ENCODE peak calls at places on chromosomes 6 and 20, in eight cellular contexts. P is GM12865, R is fibroblast of lung, K is PC-9, Z is cardiac fibroblast, B is cardiac muscle cell, L is NB4, X is fibroblast of mammary gland. Y is an unnamed sample.

GRCh38 chr6:1597924-1598323 is 11.8 kb upstream of the FOXC1 start:
- DNase-seq in K (no peak), P (no peak), X (peak), R (peak), Z (peak), B (peak), L (peak), Y (no peak)

GRCh38 chr6:156852147-156852857 is 75.1 kb downstream of the ARID1B start:
- DNase-seq in R (no peak), X (no peak), L (peak), Z (no peak), K (no peak), B (no peak), P (peak), Y (no peak)

GRCh38 chr20:53984354-53984753 is 86.0 kb downstream of the BCAS1 start:
- DNase-seq in B (no peak), R (peak), Z (no peak), P (no peak), X (peak), L (no peak), K (no peak), Y (no peak)

GRCh38 chr20:3221398-3222226 is 12.3 kb downstream of the ITPA start:
- DNase-seq in X (no peak), R (no peak), Z (no peak), K (peak), L (no peak), B (no peak), P (no peak), Y (no peak)

GRCh38 chr20:33372993-33373441 is 28.3 kb downstream of the CDK5RAP1 start:
- DNase-seq in P (no peak), B (peak), X (peak), K (no peak), L (no peak), R (peak), Z (peak), Y (no peak)

GRCh38 chr20:46614503-46614902 is 36.8 kb downstream of the SLC13A3 start:
- DNase-seq in L (no peak), K (no peak), P (no peak), B (no peak), X (no peak), Z (no peak), R (no peak), Y (no peak)

GRCh38 chr6:81105998-81106397 is 646.5 kb downstream of the TENT5A start:
- DNase-seq in P (no peak), K (no peak), L (peak), Z (peak), R (no peak), B (peak), X (peak), Y (no peak)

GRCh38 chr6:137266032-137266586 is 46.9 kb upstream of the IFNGR1 start:
- DNase-seq in R (peak), K (no peak), X (peak), P (no peak), L (no peak), B (peak), Z (peak), Y (no peak)

GRCh38 chr6:21186479-21187055 is 407.0 kb upstream of the SOX4 start:
- DNase-seq in R (no peak), L (no peak), X (no peak), B (no peak), Z (peak), K (no peak), P (no peak), Y (no peak)

GRCh38 chr20:45373353-45374100 is 4.6 kb downstream of the TP53TG5 start:
- DNase-seq in R (peak), B (peak), P (peak), L (peak), X (peak), K (peak), Z (peak), Y (peak)

GRCh38 chr6:184161-184695 is 108.1 kb upstream of the DUSP22 start:
- DNase-seq in P (no peak), R (no peak), L (no peak), Z (no peak), K (no peak), B (no peak), X (no peak), Y (no peak)

GRCh38 chr6:25935953-25936352 is 5.5 kb upstream of the SLC17A2 start:
- DNase-seq in R (no peak), Z (no peak), L (no peak), X (no peak), B (no peak), P (no peak), K (no peak), Y (no peak)

GRCh38 chr20:2282181-2282580 is 13.6 kb upstream of the TGM3 start:
- DNase-seq in Z (no peak), X (no peak), R (no peak), K (no peak), L (no peak), P (no peak), B (no peak), Y (no peak)

GRCh38 chr6:18178959-18179358 is 23.7 kb downstream of the KDM1B start:
- DNase-seq in P (no peak), X (no peak), B (no peak), L (no peak), Z (no peak), K (no peak), R (no peak), Y (no peak)

DNA sequence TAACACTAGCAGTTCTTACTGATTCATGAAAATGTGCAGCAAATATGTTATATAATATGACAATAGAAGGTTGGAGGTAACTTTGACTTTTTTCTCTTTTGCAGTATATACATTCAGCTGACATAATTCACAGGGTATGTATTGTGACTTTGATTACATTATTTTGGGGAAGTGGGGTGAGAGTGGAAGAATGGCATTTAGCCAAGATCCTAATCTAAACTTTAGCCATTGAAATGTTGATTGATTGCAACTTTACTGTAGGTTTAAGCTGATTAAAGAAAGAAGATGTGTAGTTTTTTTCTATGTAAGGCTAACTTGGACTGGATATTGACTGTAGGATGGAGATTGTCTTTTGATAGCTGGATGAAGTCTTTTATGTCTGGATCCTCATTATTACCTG is 46.0 kb downstream of the MAPK14 start:
- DNase-seq in R (no peak), L (no peak), X (no peak), Z (no peak), P (no peak), B (no peak), K (no peak), Y (no peak)
- TF ChIP-seq CTCF in R (no peak), L (no peak), X (peak), Z (no peak), P (no peak), B (no peak), K (no peak), Y (no peak)

GRCh38 chr6:147506704-147507114 is 1.8 kb upstream of the SAMD5 start:
- DNase-seq in P (peak), K (peak), L (peak), Z (peak), R (peak), X (peak), B (peak), Y (no peak)
- H3K4me3 ChIP-seq in P (no peak), K (peak), L (no peak), Z (peak), R (peak), X (peak), B (peak), Y (peak)

DNA sequence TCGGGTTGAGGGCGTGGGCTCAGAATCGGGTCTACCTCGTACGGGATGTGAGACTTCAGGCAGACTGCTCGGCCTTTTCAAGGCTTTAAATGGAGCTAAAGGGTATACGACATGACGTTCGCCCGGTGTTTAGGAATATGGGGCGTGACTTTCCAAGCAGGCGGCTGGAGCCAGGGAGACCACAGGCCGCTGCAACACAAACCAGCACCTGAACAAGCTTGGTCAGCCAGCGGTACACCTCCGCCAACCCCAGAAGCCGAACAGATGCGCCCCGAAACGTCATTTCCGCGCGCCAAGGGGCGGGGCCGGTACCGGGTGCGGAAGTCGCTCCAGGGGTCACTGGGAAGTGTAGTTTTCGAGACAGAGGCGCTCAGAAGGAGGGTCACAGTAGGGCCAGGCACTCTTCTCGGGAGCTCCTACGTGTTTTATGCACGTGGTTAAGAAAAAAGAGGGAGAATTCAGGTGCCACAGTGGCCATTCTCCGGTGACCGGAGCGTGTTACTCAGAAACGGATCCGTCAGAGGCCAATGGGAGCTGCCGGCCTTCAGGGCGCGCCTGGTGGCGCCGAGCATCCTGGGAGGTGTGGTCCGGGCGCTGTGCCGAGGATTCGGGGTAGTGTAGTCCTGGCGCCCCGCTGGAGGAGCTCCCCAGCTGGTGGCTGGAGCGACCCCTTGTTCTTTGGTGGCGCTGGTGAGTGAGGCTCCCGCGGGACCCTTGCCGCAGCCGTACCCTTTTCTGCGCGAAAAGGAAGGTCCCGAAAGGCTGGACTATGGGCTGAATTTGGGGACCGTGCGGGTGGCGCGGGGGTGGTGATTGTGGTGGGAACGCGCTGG is at the start of gene ZNF133:
- DNase-seq in B (peak), P (peak), R (peak), Z (peak), X (peak), K (peak), L (peak), Y (peak)
- TF ChIP-seq CTCF in B (no peak), P (no peak), R (no peak), Z (no peak), X (no peak), K (no peak), L (peak), Y (no peak)

DNA sequence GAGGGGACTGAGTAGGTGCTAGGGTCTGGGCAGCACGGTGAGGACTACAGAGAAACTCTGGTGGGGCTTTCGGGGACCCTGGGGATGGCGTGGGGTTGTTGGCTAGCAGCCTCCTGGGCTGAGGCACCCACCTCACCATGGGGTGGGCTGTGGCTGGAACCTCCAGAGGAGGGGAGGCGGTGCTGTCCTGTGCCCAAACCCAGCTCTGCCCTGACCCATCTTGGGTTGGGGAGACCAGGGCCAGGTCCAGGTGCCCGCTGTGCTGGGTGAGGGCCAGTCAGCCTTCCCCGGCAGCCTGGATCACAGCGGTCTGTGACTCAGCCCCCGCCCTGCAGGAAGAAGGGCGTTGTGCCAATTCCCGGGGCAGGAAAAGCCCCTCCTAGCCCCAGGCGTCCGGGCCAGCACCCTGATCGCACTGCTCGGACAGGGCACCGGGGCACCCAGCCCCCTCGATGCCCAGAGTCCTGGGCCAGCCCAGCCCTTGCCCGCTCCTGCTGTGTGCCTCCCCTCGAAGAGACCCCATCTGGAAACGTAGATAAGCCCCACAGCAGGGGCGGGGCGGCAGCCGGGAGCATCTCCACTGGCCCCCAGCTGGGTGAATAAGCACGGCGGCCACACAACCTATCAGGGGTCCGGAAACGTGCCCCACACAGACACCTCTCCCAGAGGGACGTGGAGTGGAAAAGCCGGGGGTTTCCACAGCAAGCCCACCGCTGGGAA is 10.0 kb downstream of the LAMA5 start:
- DNase-seq in X (peak), R (peak), K (peak), B (peak), Z (peak), P (no peak), L (no peak), Y (no peak)
- H3K4me3 ChIP-seq in X (no peak), R (no peak), K (peak), B (no peak), Z (peak), P (no peak), L (no peak), Y (no peak)

DNA sequence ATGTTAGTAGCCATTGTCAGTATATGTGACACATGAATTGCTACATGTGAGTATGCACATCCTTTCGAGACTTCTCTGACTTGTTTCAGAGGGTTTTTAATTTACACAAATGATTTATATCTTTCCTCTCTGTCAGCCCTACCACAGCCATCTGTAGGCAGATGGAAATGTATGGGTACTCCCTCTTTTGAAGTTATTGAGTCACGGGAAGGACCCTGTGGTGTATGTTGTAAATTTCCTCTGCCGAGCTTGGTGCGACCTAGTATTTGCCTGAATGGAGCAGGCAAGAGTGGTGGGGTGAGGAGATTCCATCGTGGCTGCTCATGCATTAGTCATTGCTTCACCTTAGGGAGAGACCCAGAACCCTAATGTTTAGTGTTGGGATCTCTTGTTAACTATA is 171.9 kb downstream of the JARID2 start:
- DNase-seq in K (peak), L (no peak), P (no peak), R (peak), X (peak), Z (peak), B (peak), Y (no peak)
- TF ChIP-seq CTCF in K (no peak), L (no peak), P (no peak), R (no peak), X (no peak), Z (no peak), B (no peak), Y (no peak)

GRCh38 chr6:144150673-144151009 is 324 bp downstream of the STX11 start:
- DNase-seq in L (peak), Z (peak), P (peak), B (no peak), X (peak), R (peak), K (no peak), Y (no peak)

GRCh38 chr6:144153260-144153659 is 2.9 kb downstream of the STX11 start:
- DNase-seq in X (no peak), L (no peak), R (no peak), Z (no peak), P (peak), B (no peak), K (no peak), Y (no peak)

GRCh38 chr6:144151010-144151727 is 852 bp downstream of the STX11 start:
- DNase-seq in L (peak), Z (peak), X (no peak), R (peak), B (no peak), K (peak), P (peak), Y (no peak)

GRCh38 chr6:144153971-144154370 is 3.7 kb downstream of the STX11 start:
- DNase-seq in L (no peak), K (no peak), P (no peak), X (no peak), Z (no peak), B (no peak), R (no peak), Y (no peak)

GRCh38 chr6:144152334-144152900 is 2.1 kb downstream of the STX11 start:
- DNase-seq in K (no peak), Z (no peak), X (no peak), P (no peak), R (no peak), L (no peak), B (no peak), Y (no peak)
- H3K4me3 ChIP-seq in K (no peak), Z (no peak), X (no peak), P (peak), R (no peak), L (no peak), B (no peak), Y (no peak)

DNA sequence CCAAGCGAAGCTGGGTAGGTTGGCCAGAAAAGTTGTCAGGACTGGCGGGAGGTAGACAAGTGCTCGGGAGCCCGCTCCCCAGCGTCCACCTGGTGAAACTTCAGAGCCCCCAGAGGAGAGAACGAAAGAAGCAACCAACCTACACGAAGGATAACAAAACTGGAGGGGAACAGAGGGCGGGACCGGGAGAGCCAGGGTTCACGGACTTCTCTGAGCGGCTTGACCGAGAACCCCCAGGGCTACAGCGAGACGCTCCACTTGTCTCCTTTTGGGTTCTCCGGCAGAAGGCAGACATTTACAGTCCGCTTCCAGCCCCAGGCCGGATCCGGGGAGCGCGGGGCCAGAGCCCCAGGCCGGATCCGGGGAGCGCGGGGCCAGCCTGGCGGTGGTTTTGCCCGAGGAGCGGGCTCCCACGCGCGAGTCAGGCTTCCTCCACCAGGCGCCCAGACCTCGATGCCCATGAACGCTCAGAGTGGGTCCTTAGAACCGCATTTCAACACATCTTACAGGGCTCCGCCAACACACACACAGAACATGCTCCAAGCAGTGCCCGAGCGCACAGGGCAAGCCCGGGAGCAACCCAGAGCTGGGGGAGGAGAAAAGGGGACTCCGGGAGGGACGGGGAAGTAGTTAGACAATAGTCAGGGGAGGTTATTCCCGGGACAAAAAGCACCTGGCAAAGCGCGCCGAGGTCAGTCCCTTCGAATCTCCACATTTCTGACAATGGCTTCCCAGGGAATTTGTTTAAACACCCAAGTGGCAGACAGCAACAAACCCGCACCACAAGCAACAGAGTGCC is 1.1 kb downstream of the PTPRK start:
- DNase-seq in Z (peak), R (peak), P (peak), B (peak), L (no peak), X (peak), K (peak), Y (no peak)
- TF ChIP-seq CTCF in Z (peak), R (no peak), P (no peak), B (peak), L (no peak), X (peak), K (no peak), Y (no peak)

GRCh38 chr20:21570285-21570992 is 56.6 kb upstream of the NKX2-2 start:
- DNase-seq in P (no peak), R (no peak), X (no peak), K (no peak), B (no peak), Z (no peak), L (no peak), Y (no peak)
- H3K4me3 ChIP-seq in P (no peak), R (no peak), X (no peak), K (no peak), B (no peak), Z (no peak), L (no peak), Y (no peak)

DNA sequence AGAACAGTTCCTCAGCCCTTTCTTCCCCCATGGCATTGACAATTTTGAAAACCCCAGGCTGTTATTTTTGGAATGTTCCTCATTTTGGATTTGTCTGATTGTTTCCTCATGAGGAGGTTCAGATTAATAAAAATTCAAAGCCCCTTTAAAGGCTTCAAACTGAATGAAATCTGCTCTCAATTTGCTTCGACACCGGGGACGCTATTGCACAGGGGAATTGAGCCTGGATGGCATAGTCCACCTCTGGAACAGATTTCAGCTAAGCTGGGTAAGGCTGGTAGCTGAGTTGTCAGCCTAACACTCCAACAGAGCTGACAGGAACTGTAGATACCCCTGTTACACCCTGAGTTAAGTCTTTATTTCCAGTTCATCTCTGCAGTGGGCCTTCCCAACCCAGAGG is 73.4 kb upstream of the PAX1 start:
- DNase-seq in P (no peak), X (no peak), K (no peak), R (no peak), B (no peak), Z (no peak), L (no peak), Y (no peak)
- TF ChIP-seq CTCF in P (no peak), X (no peak), K (no peak), R (no peak), B (no peak), Z (no peak), L (no peak), Y (no peak)

GRCh38 chr20:14569631-14570030 is 232.2 kb upstream of the FLRT3 start:
- DNase-seq in B (no peak), R (no peak), L (no peak), P (no peak), K (no peak), Z (no peak), X (no peak), Y (no peak)
- H3K4me3 ChIP-seq in B (no peak), R (no peak), L (no peak), P (no peak), K (no peak), Z (no peak), X (no peak), Y (no peak)

Y was measured in LNCaP clone FGC.